ENCODE peak calls at places on chromosomes 4 and X, in nine cellular contexts. One of them, this sample, is unnamed.
A peak's percentile ranks its signal among the peaks of the same experiment; 100 is the strongest.

GRCh38 chr4:5409980-5410618 is 298.3 kb downstream of the EVC2 start:
- DNase-seq in HT1080: peak; percentile 20
- DNase-seq in T-helper 9 cell: no peak
- DNase-seq in heart left ventricle: no peak
- DNase-seq in HT-29: no peak
- DNase-seq in IMR-90: no peak
- DNase-seq in AG09319: no peak
- DNase-seq in GM20000: no peak
- DNase-seq in effector CD4-positive, alpha-beta T cell: no peak
- DNase-seq in this sample: no peak

GRCh38 chr4:60847614-60848013 is 352.5 kb upstream of the ADGRL3 start:
- DNase-seq in HT1080: no peak
- DNase-seq in T-helper 9 cell: no peak
- DNase-seq in heart left ventricle: no peak
- DNase-seq in HT-29: no peak
- DNase-seq in IMR-90: no peak
- DNase-seq in AG09319: no peak
- DNase-seq in GM20000: no peak
- DNase-seq in effector CD4-positive, alpha-beta T cell: no peak
- DNase-seq in this sample: no peak

GRCh38 chrX:150544222-150544787 is 24.1 kb upstream of the MTM1 start:
- DNase-seq in HT1080: peak; percentile 1
- DNase-seq in T-helper 9 cell: no peak
- DNase-seq in heart left ventricle: no peak
- DNase-seq in HT-29: peak; percentile 37
- DNase-seq in IMR-90: no peak
- DNase-seq in AG09319: no peak
- DNase-seq in GM20000: peak; percentile 28
- DNase-seq in effector CD4-positive, alpha-beta T cell: no peak
- DNase-seq in this sample: no peak

GRCh38 chrX:130498653-130499274 is 97.0 kb downstream of the RBMX2 start:
- DNase-seq in HT1080: no peak
- DNase-seq in T-helper 9 cell: no peak
- DNase-seq in heart left ventricle: no peak
- DNase-seq in HT-29: no peak
- DNase-seq in IMR-90: no peak
- DNase-seq in AG09319: no peak
- DNase-seq in GM20000: no peak
- DNase-seq in effector CD4-positive, alpha-beta T cell: no peak
- DNase-seq in this sample: no peak

GRCh38 chr4:2067446-2068197 is 8.5 kb downstream of the NAT8L start:
- DNase-seq in HT1080: no peak
- DNase-seq in T-helper 9 cell: no peak
- DNase-seq in heart left ventricle: peak; percentile 12
- DNase-seq in HT-29: no peak
- DNase-seq in IMR-90: no peak
- DNase-seq in AG09319: no peak
- DNase-seq in GM20000: no peak
- DNase-seq in effector CD4-positive, alpha-beta T cell: no peak
- DNase-seq in this sample: no peak

GRCh38 chrX:7159132-7159861 is 11.3 kb upstream of the PUDP start:
- DNase-seq in HT1080: peak; percentile 54
- DNase-seq in T-helper 9 cell: no peak
- DNase-seq in heart left ventricle: no peak
- DNase-seq in HT-29: no peak
- DNase-seq in IMR-90: no peak
- DNase-seq in AG09319: no peak
- DNase-seq in GM20000: no peak
- DNase-seq in effector CD4-positive, alpha-beta T cell: no peak
- DNase-seq in this sample: no peak

GRCh38 chr4:23373269-23373668 is 516.6 kb downstream of the PPARGC1A start:
- DNase-seq in HT1080: peak; percentile 93
- DNase-seq in T-helper 9 cell: no peak
- DNase-seq in heart left ventricle: peak; percentile 74
- DNase-seq in HT-29: peak; percentile 14
- DNase-seq in IMR-90: peak; percentile 4
- DNase-seq in AG09319: no peak
- DNase-seq in GM20000: no peak
- DNase-seq in effector CD4-positive, alpha-beta T cell: no peak
- DNase-seq in this sample: peak; percentile 84

GRCh38 chr4:153393397-153393796 is 48.9 kb downstream of the MND1 start:
- DNase-seq in HT1080: peak; percentile 74
- DNase-seq in T-helper 9 cell: no peak
- DNase-seq in heart left ventricle: no peak
- DNase-seq in HT-29: no peak
- DNase-seq in IMR-90: peak; percentile 85
- DNase-seq in AG09319: peak; percentile 57
- DNase-seq in GM20000: no peak
- DNase-seq in effector CD4-positive, alpha-beta T cell: no peak
- DNase-seq in this sample: peak; percentile 18

GRCh38 chr4:56301181-56302076 is 85.9 kb downstream of the AASDH start:
- DNase-seq in HT1080: peak; percentile 77
- DNase-seq in T-helper 9 cell: peak; percentile 32
- DNase-seq in heart left ventricle: peak; percentile 77
- DNase-seq in HT-29: peak; percentile 83
- DNase-seq in IMR-90: peak; percentile 86
- DNase-seq in AG09319: peak; percentile 52
- DNase-seq in GM20000: peak; percentile 67
- DNase-seq in effector CD4-positive, alpha-beta T cell: peak; percentile 15
- DNase-seq in this sample: peak; percentile 69

GRCh38 chrX:47802589-47802988 is 34.1 kb upstream of the ZNF81 start:
- DNase-seq in HT1080: no peak
- DNase-seq in T-helper 9 cell: no peak
- DNase-seq in heart left ventricle: no peak
- DNase-seq in HT-29: no peak
- DNase-seq in IMR-90: peak; percentile 8
- DNase-seq in AG09319: no peak
- DNase-seq in GM20000: no peak
- DNase-seq in effector CD4-positive, alpha-beta T cell: no peak
- DNase-seq in this sample: peak; percentile 12

GRCh38 chr4:6192245-6192644 is 8.1 kb downstream of the JAKMIP1 start:
- DNase-seq in HT1080: peak; percentile 20
- DNase-seq in T-helper 9 cell: no peak
- DNase-seq in heart left ventricle: no peak
- DNase-seq in HT-29: peak; percentile 18
- DNase-seq in IMR-90: no peak
- DNase-seq in AG09319: no peak
- DNase-seq in GM20000: no peak
- DNase-seq in effector CD4-positive, alpha-beta T cell: no peak
- DNase-seq in this sample: no peak

GRCh38 chrX:9141496-9141895 is 107.6 kb upstream of the FAM9B start:
- DNase-seq in HT1080: peak; percentile 27
- DNase-seq in T-helper 9 cell: no peak
- DNase-seq in heart left ventricle: no peak
- DNase-seq in HT-29: no peak
- DNase-seq in IMR-90: peak; percentile 85
- DNase-seq in AG09319: no peak
- DNase-seq in GM20000: no peak
- DNase-seq in effector CD4-positive, alpha-beta T cell: no peak
- DNase-seq in this sample: no peak